ENCODE peak calls at places on chromosomes 1 and 21, in five cellular contexts. U is colonic mucosa; T is activated naive CD8-positive, alpha-beta T cell treated with anti-CD3 and anti-CD28 coated beads, Interleukin-2, amount 50 U/mL, for 24 hours; K is NCI-H2081; L is stimulated activated effector memory CD8-positive, alpha-beta T cell treated with anti-CD3 and anti-CD28 coated beads, Interleukin-12 subunit alpha, Interleukin-12 subunit beta, amount 100 ng/mL, for 72 hours. H is an unnamed sample.

GRCh38 chr21:33244082-33244780 is 14.5 kb downstream of the IFNAR2 start:
- DNase-seq in T (no peak), L (peak), U (no peak), K (no peak), H (no peak)

GRCh38 chr1:50275564-50275963 is 147.7 kb downstream of the DMRTA2 start:
- DNase-seq in U (no peak), T (no peak), K (peak), L (no peak), H (no peak)

GRCh38 chr1:89973481-89974127 is 21.3 kb upstream of the ZNF326 start:
- DNase-seq in T (no peak), K (no peak), L (no peak), U (no peak), H (no peak)

GRCh38 chr1:206002160-206002559 is 1.0 kb downstream of the RAB7B start:
- DNase-seq in T (no peak), U (no peak), K (no peak), L (no peak), H (no peak)

GRCh38 chr1:225973158-225973557 is 26.0 kb downstream of the SDE2 start:
- DNase-seq in L (no peak), T (no peak), U (peak), K (peak), H (no peak)

GRCh38 chr1:3995141-3995780 is 95.2 kb upstream of the C1orf174 start:
- DNase-seq in U (no peak), L (no peak), K (no peak), T (no peak), H (no peak)

GRCh38 chr1:86472767-86473166 is 4.0 kb downstream of the CLCA1 start:
- DNase-seq in U (no peak), T (no peak), L (no peak), K (no peak), H (no peak)

GRCh38 chr1:179175011-179175934 is 54.2 kb downstream of the ABL2 start:
- DNase-seq in K (no peak), U (no peak), L (no peak), T (no peak), H (no peak)

GRCh38 chr21:32392299-32392879 is 423 bp downstream of the URB1 start:
- DNase-seq in U (no peak), K (no peak), T (no peak), L (no peak), H (no peak)

GRCh38 chr1:15749399-15750291 is 7.3 kb downstream of the TMEM82 start:
- DNase-seq in U (no peak), L (no peak), K (no peak), T (no peak), H (no peak)

GRCh38 chr1:235940282-235940681 is 73.6 kb upstream of the LYST start:
- DNase-seq in T (no peak), K (no peak), L (no peak), U (no peak), H (no peak)

GRCh38 chr21:26177741-26178452 is 7.3 kb upstream of the APP start:
- DNase-seq in K (no peak), U (no peak), L (no peak), T (no peak), H (no peak)

GRCh38 chr1:193005785-193006184 is 53.4 kb downstream of the UCHL5 start:
- DNase-seq in U (no peak), T (no peak), L (no peak), K (no peak), H (no peak)

GRCh38 chr1:63931468-63931867 is 157.7 kb downstream of the ROR1 start:
- DNase-seq in L (no peak), T (no peak), K (no peak), U (no peak), H (no peak)